ENCODE peak calls at places on chromosomes 11 and 22, in six cellular contexts. I is gastrocnemius medialis, B is HAP-1, W is lower lobe of right lung, Y is uterus, P is aorta. M is an unnamed sample. For H3K27me3 and H3K36me3, the result is how much of the 10 kb centered on the place peaks cover.

GRCh38 chr11:69972351-69972802 is 105.7 kb upstream of the ANO1 start:
- DNase-seq in I (no peak), B (no peak), W (no peak), Y (no peak), P (no peak), M (no peak)

GRCh38 chr11:71352748-71353147 is 95.4 kb downstream of the DHCR7 start:
- DNase-seq in I (no peak), B (no peak), W (no peak), Y (no peak), P (no peak), M (no peak)

GRCh38 chr22:35736701-35737100 is 19.0 kb downstream of the APOL5 start:
- DNase-seq in I (no peak), B (no peak), W (no peak), Y (no peak), P (no peak), M (no peak)

GRCh38 chr11:120501976-120502755 is 9.4 kb upstream of the GRIK4 start:
- DNase-seq in I (no peak), B (peak), W (no peak), Y (no peak), P (no peak), M (no peak)

GRCh38 chr22:41775976-41776375 is 24.5 kb upstream of the CCDC134 start:
- DNase-seq in I (no peak), B (no peak), W (no peak), Y (no peak), P (no peak), M (no peak)

GRCh38 chr11:63445720-63446119 is 45.2 kb downstream of the PLAAT5 start:
- DNase-seq in I (no peak), B (no peak), W (no peak), Y (no peak), P (no peak), M (no peak)

GRCh38 chr22:25880524-25880923 is 138.5 kb downstream of the MYO18B start:
- DNase-seq in I (no peak), B (no peak), W (no peak), Y (no peak), P (no peak), M (no peak)

GRCh38 chr11:69157156-69157821 is 1.6 kb downstream of the SMIM38 start:
- DNase-seq in I (no peak), B (no peak), W (no peak), Y (no peak), P (peak), M (no peak)

DNA sequence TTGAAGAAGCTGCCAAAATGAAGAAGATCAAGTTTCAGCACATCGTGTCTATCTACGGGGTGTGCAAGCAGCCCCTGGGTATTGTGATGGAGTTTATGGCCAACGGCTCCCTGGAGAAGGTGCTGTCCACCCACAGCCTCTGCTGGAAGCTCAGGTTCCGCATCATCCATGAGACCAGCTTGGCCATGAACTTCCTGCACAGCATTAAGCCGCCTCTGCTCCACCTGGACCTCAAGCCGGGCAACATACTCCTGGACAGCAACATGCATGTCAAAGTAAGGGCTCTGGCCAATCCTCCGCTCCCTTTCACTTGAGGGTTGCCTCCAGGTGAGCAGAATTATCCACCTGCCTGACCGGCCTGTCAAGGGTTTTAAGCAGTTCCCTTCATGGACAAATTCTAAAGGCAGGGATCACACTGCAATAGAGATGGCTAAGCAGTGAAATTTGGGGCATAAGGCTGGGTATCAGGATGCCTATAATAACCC is 6.0 kb downstream of the ANKK1 start:
- DNase-seq in I (no peak), B (no peak), W (no peak), Y (no peak), P (no peak), M (no peak)
- H3K27me3 ChIP-seq in I (under half), B (under half), W (under half), Y (under half), P (under half), M (under half)

GRCh38 chr22:29266564-29267461 is 968 bp downstream of the RHBDD3 start:
- DNase-seq in I (no peak), B (peak), W (no peak), Y (no peak), P (no peak), M (no peak)
- H3K36me3 ChIP-seq in I (under half), B (half or more), W (under half), Y (under half), P (under half), M (under half)

GRCh38 chr11:17477084-17477333 is 364 bp upstream of the ABCC8 start:
- DNase-seq in I (no peak), B (no peak), W (no peak), Y (no peak), P (no peak), M (no peak)

GRCh38 chr11:17476317-17477083 is at the start of gene ABCC8:
- DNase-seq in I (no peak), B (peak), W (no peak), Y (no peak), P (no peak), M (no peak)

GRCh38 chr11:17475666-17476316 is 854 bp downstream of the ABCC8 start:
- DNase-seq in I (no peak), B (peak), W (no peak), Y (no peak), P (no peak), M (no peak)

GRCh38 chr11:17478064-17478463 is 1.4 kb upstream of the ABCC8 start:
- DNase-seq in I (no peak), B (no peak), W (no peak), Y (no peak), P (no peak), M (no peak)

DNA sequence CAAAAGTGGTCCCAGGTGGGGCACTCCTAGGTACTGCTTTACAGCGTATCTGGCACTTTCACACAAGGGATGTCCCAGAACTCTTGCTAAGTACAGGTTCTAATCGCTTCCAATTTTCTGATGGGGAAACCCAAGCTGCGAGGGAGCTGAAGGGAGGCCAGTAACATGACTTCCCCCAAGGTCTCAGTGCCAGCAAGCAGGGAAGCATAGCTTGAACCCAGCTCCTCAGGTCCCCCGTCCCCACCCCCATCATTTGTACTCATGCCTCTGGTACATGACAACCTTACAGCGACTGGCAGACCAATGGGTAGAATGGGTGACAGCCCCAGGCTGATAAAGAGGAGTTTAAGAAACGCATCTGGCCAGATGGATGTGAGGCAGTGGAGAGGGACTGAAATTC is 716 bp upstream of the ABCC8 start:
- DNase-seq in I (no peak), B (no peak), W (no peak), Y (no peak), P (no peak), M (no peak)
- H3K27me3 ChIP-seq in I (under half), B (under half), W (half or more), Y (under half), P (under half), M (under half)

DNA sequence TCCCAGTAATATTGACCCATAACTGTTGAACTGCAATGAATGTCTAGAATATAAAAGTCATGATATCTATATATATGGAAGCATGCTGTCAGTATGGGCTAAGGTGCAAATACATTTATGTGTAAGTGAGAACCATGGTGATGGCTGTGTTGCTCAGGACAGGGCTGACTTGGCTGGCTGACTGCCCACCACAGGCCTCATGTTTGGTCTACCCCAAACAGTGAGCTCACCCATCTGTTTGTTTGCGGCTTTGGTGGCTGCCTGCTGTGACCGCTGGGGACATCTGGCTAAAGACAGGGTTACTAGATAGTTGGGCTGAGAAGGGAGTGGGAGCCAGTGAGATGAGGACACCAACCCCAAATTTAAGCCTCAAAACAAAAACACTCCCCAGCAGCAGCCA is 6.3 kb downstream of the CD44 start:
- DNase-seq in I (no peak), B (no peak), W (no peak), Y (no peak), P (peak), M (no peak)
- H3K36me3 ChIP-seq in I (under half), B (under half), W (under half), Y (under half), P (under half), M (under half)

DNA sequence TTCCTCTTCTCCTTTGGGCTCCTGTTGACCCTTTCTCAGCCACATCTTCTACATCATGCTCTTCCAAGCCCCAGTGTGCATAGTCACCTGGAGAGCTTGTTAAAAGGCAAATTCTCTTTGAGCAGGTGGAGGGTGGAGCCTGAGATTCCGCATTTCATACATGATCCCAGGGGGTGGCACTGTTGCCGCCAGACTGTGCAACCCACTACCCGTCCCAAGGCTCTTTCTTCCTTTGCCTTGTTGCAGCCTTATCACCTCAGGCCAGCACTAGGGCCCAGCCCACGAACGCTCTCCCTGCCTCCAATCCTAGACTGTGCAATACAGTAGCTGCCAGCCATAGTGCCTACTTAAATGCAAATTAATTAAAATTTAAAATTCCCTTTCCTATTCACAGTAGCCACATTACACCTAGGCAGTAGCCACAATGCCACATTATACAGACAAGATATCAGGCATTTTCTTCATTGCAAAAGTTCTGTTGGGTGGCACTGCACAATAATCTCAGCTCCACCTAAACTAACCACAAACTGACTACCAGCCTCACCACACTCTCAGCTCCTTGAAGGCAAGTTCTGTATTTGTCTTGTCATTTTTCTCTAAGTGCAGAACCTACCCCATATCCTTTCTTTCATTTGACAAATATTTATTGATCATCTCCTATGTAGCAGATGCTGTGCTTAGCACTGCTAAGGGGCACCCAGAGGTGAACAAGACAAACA is 4.6 kb upstream of the KCNJ5 start:
- DNase-seq in I (no peak), B (peak), W (no peak), Y (no peak), P (no peak), M (no peak)
- H3K27me3 ChIP-seq in I (under half), B (under half), W (under half), Y (under half), P (under half), M (under half)

GRCh38 chr22:18083406-18083805 is 5.6 kb downstream of the PEX26 start:
- DNase-seq in I (no peak), B (no peak), W (no peak), Y (no peak), P (no peak), M (no peak)
- H3K36me3 ChIP-seq in I (half or more), B (half or more), W (half or more), Y (under half), P (under half), M (under half)

M was measured in BJ.